ENCODE peak calls at places on chromosomes 6 and 20, in ten cellular contexts. C is PC-3, R is choroid plexus epithelial cell, N is left ventricle myocardium inferior, G is mucosa of descending colon, E is IMR-90, Y is AG10803, U is aorta, B is A549, L is AG04449. Z is an unnamed sample.

GRCh38 chr6:1958257-1958656 is 287.1 kb downstream of the GMDS start:
- DNase-seq in G (no peak), C (no peak), N (no peak), B (no peak), Y (no peak), R (no peak), U (no peak), E (no peak), L (no peak), Z (no peak)

GRCh38 chr20:15917333-15917732 is 655.9 kb downstream of the KIF16B start:
- DNase-seq in R (no peak), C (peak), E (no peak), N (no peak), B (no peak), U (no peak), L (no peak), Y (no peak), G (no peak), Z (no peak)

GRCh38 chr6:150100745-150101144 is 31.8 kb upstream of the ULBP3 start:
- DNase-seq in R (no peak), B (no peak), N (no peak), C (no peak), E (no peak), Y (no peak), U (no peak), L (no peak), G (no peak), Z (no peak)

GRCh38 chr20:43459022-43459942 is 1.6 kb downstream of the SRSF6 start:
- DNase-seq in Y (no peak), R (peak), E (peak), B (no peak), N (no peak), C (no peak), L (no peak), U (no peak), G (no peak), Z (no peak)

GRCh38 chr6:30725713-30726505 is 5.8 kb downstream of the TUBB start:
- DNase-seq in B (no peak), R (peak), U (no peak), N (no peak), Y (peak), C (peak), L (no peak), E (peak), G (no peak), Z (no peak)

GRCh38 chr20:13183005-13183404 is 38.1 kb upstream of the ISM1 start:
- DNase-seq in N (no peak), U (no peak), E (no peak), G (no peak), C (no peak), Y (no peak), B (no peak), L (no peak), R (no peak), Z (no peak)

GRCh38 chr6:154229796-154230195 is 126.8 kb downstream of the IPCEF1 start:
- DNase-seq in B (no peak), N (no peak), U (no peak), C (no peak), G (no peak), Y (no peak), R (no peak), L (no peak), E (no peak), Z (no peak)

GRCh38 chr6:167416676-167417430 is 92.0 kb downstream of the TTLL2 start:
- DNase-seq in E (no peak), C (no peak), R (no peak), G (no peak), Y (no peak), B (no peak), U (no peak), N (no peak), L (no peak), Z (no peak)

GRCh38 chr6:113591896-113592827 is 265.0 kb upstream of the MARCKS start:
- DNase-seq in B (no peak), E (peak), U (no peak), C (no peak), R (peak), Y (peak), G (no peak), N (no peak), L (no peak), Z (no peak)

GRCh38 chr6:141877275-141877983 is 255.3 kb upstream of the GJE1 start:
- DNase-seq in G (no peak), U (no peak), B (no peak), Y (no peak), C (no peak), E (peak), N (no peak), R (peak), L (no peak), Z (no peak)

GRCh38 chr6:158660331-158660730 is 10.5 kb downstream of the SYTL3 start:
- DNase-seq in U (no peak), N (no peak), B (peak), C (peak), Y (peak), L (no peak), E (no peak), R (peak), G (peak), Z (no peak)

GRCh38 chr6:2523061-2523460 is 227.7 kb downstream of the MYLK4 start:
- DNase-seq in G (no peak), C (no peak), E (no peak), Y (no peak), B (no peak), U (no peak), N (no peak), L (no peak), R (no peak), Z (no peak)

GRCh38 chr6:141313986-141314385 is 818.7 kb upstream of the GJE1 start:
- DNase-seq in G (no peak), L (no peak), B (no peak), R (no peak), U (no peak), N (no peak), C (no peak), Y (no peak), E (no peak), Z (no peak)

GRCh38 chr6:122381494-122382083 is 17.9 kb upstream of the HSF2 start:
- DNase-seq in B (peak), E (peak), Y (peak), G (no peak), R (peak), L (peak), C (peak), N (peak), U (peak), Z (peak)

GRCh38 chr6:56850618-56851017 is 104.3 kb upstream of the BEND6 start:
- DNase-seq in U (no peak), Y (no peak), B (no peak), N (no peak), R (no peak), L (no peak), E (no peak), C (no peak), G (no peak), Z (no peak)

GRCh38 chr20:59190509-59190908 is 26.9 kb downstream of the ZNF831 start:
- DNase-seq in N (no peak), G (no peak), Y (no peak), U (no peak), R (no peak), E (no peak), C (no peak), L (no peak), B (no peak), Z (no peak)

GRCh38 chr6:1995521-1996110 is 249.8 kb downstream of the GMDS start:
- DNase-seq in L (no peak), N (no peak), R (no peak), Y (peak), E (peak), C (no peak), B (no peak), U (no peak), G (no peak), Z (peak)

GRCh38 chr6:155954149-155954548 is 498.5 kb upstream of the NOX3 start:
- DNase-seq in L (no peak), Y (no peak), G (no peak), U (no peak), R (no peak), N (no peak), B (no peak), C (no peak), E (no peak), Z (no peak)

GRCh38 chr20:4068708-4069107 is 53.4 kb upstream of the RNF24 start:
- DNase-seq in Y (no peak), U (no peak), N (no peak), R (peak), G (peak), B (no peak), C (peak), E (no peak), L (no peak), Z (no peak)

GRCh38 chr6:154432533-154433476 is 76.2 kb upstream of the IPCEF1 start:
- DNase-seq in B (no peak), L (no peak), Y (no peak), R (peak), C (no peak), G (no peak), U (no peak), E (no peak), N (no peak), Z (no peak)

GRCh38 chr20:44743080-44743701 is 2.5 kb upstream of the KCNK15 start:
- DNase-seq in B (no peak), N (no peak), E (no peak), L (no peak), R (no peak), Y (no peak), C (no peak), G (no peak), U (no peak), Z (no peak)

GRCh38 chr6:55182016-55182650 is 7.8 kb downstream of the HCRTR2 start:
- DNase-seq in R (no peak), G (no peak), B (no peak), Y (peak), N (no peak), L (no peak), C (no peak), E (no peak), U (no peak), Z (no peak)

GRCh38 chr6:109834595-109835437 is 143.3 kb upstream of the GPR6 start:
- DNase-seq in B (no peak), L (no peak), Y (no peak), E (no peak), C (no peak), N (no peak), G (no peak), U (no peak), R (no peak), Z (no peak)

GRCh38 chr6:49787176-49787575 is at the start of gene PGK2:
- DNase-seq in R (no peak), C (peak), G (no peak), B (no peak), U (no peak), Y (no peak), N (no peak), E (no peak), L (no peak), Z (no peak)

GRCh38 chr6:126339796-126340750 is at the start of gene CENPW:
- DNase-seq in L (peak), Y (peak), E (peak), U (peak), B (peak), G (peak), N (peak), R (peak), C (peak), Z (peak)

GRCh38 chr6:431986-432385 is 40.4 kb downstream of the IRF4 start:
- DNase-seq in R (no peak), Y (no peak), C (no peak), E (no peak), U (no peak), B (no peak), G (no peak), N (no peak), L (no peak), Z (no peak)

GRCh38 chr6:37784585-37784967 is 35.0 kb upstream of the ZFAND3 start:
- DNase-seq in N (no peak), L (no peak), U (no peak), Y (no peak), E (no peak), R (no peak), C (no peak), B (no peak), G (no peak), Z (no peak)

GRCh38 chr6:153016846-153017245 is 14.3 kb upstream of the MTRF1L start:
- DNase-seq in U (no peak), N (no peak), C (no peak), G (no peak), L (no peak), E (no peak), B (no peak), Y (no peak), R (no peak), Z (no peak)

GRCh38 chr6:3406928-3407809 is 49.7 kb downstream of the SLC22A23 start:
- DNase-seq in R (no peak), Y (no peak), C (peak), U (no peak), B (no peak), L (no peak), G (no peak), E (no peak), N (no peak), Z (no peak)

GRCh38 chr20:50126662-50127061 is 13.7 kb upstream of the UBE2V1 start:
- DNase-seq in E (no peak), L (no peak), R (no peak), G (peak), Y (no peak), B (no peak), C (no peak), U (no peak), N (no peak), Z (no peak)

GRCh38 chr6:5656226-5656625 is 350.5 kb downstream of the NRN1 start:
- DNase-seq in C (no peak), G (no peak), R (no peak), Y (no peak), N (no peak), L (no peak), E (no peak), U (no peak), B (no peak), Z (no peak)

GRCh38 chr6:161444464-161444863 is 170.6 kb upstream of the AGPAT4 start:
- DNase-seq in L (no peak), C (no peak), N (no peak), E (peak), R (peak), G (no peak), Y (peak), U (peak), B (no peak), Z (no peak)

GRCh38 chr6:33589366-33589722 is 9.3 kb upstream of the BAK1 start:
- DNase-seq in E (no peak), Y (no peak), C (no peak), R (no peak), U (no peak), B (no peak), L (no peak), N (no peak), G (no peak), Z (no peak)

GRCh38 chr6:3808759-3809514 is 40.2 kb upstream of the FAM50B start:
- DNase-seq in E (peak), B (peak), R (peak), G (no peak), Y (peak), C (peak), N (peak), U (peak), L (peak), Z (peak)

GRCh38 chr6:75631847-75632246 is 30.2 kb downstream of the SENP6 start:
- DNase-seq in C (no peak), Y (no peak), G (no peak), U (no peak), E (no peak), L (no peak), R (no peak), B (no peak), N (no peak), Z (no peak)

GRCh38 chr6:160273196-160273595 is 14.6 kb upstream of the SLC22A2 start:
- DNase-seq in N (no peak), C (peak), R (no peak), U (no peak), E (no peak), G (no peak), L (no peak), Y (no peak), B (no peak), Z (no peak)

GRCh38 chr6:90406957-90407356 is 110.3 kb upstream of the BACH2 start:
- DNase-seq in L (no peak), E (peak), B (no peak), Y (no peak), C (peak), R (peak), N (no peak), G (no peak), U (no peak), Z (no peak)

DNA sequence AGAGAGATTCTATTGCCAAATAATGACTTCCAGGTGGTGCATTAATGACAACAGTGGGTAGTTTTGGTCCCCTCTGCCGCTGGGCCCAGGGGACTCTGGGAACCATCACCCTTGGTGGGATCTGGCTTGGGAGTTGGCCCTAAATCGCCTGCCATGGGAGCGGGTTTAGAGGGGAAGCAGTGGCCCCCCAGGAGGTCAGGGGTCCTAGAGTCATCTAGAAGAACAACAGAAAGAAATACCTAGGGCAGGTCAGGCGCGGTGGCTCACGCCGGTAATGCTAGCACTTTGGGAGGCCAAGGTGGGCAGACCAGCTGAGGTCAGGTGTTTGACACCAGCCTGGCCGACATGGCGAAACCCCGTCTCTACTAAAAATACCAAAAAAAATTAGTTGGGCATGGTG is 17.8 kb upstream of the ARFGEF2 start:
- DNase-seq in E (no peak), B (no peak), L (no peak), R (no peak), N (no peak), G (no peak), U (no peak), C (no peak), Y (no peak), Z (no peak)
- H3K4me3 ChIP-seq in E (no peak), B (no peak), L (no peak), R (no peak), N (no peak), G (no peak), U (no peak), C (no peak), Y (no peak), Z (no peak)

DNA sequence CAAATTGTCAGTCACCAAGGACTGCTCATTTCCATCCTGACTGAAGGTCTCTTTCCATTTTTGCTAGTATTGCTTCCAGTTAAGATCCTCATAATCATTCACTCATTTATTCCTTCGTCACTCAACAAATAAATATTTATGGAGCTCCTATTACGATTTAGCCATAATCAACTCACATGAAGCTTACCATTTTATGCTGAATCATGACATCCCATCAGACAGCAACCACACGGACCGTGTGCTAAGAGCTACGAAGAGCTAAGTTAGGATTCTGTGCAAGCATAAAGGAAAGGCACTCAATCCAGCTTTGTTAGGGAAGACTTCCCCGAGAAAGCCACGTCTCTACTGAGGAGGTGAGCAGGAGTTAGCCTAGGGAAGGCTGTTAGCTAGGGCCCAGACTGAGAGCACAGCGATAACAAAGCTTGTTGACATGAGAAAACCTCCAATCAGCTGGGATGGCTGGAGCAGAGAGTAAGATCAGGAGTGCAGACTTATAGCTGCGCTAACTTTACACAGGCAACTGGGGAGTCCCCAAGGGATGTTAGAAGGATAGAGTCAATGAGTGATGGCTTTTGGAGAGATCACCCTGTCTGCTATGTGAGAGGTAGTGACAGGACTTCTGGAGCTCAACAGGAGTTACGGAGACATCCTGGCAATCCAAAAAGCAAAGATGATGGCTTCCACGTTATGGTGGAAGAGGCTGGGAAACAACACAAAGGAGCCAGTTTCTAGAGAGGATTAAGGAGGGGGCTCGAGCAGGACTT is 2.6 kb upstream of the GID8 start:
- DNase-seq in G (no peak), N (no peak), Y (no peak), R (no peak), U (no peak), L (no peak), E (no peak), C (no peak), B (no peak), Z (no peak)
- H3K4me3 ChIP-seq in G (no peak), N (peak), Y (no peak), R (no peak), U (no peak), L (no peak), E (no peak), C (peak), B (no peak), Z (no peak)

DNA sequence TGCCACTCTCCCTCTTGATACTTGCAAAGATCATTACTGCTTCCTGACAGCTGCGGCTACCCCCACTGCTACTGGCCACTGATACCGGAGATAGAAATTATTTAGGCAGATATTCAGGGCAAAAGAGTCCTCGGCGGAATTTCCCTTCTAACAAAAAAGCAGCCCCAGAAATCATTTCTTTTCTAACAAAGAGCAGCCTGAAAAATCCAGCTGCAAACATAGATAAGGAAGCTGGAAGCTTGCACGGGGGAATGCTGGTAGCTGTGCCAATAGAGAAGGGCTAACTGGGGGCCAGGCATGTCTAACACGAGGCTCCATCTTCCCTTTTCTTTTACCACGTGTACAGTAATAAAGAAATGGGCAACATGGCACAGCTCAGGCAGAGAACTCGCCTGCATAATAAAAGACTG is 6.2 kb downstream of the TP53RK start:
- DNase-seq in U (no peak), C (no peak), R (no peak), B (no peak), E (no peak), N (no peak), L (no peak), G (no peak), Y (no peak), Z (no peak)
- H3K4me3 ChIP-seq in U (no peak), C (no peak), R (peak), B (no peak), E (no peak), N (peak), L (peak), G (no peak), Y (peak), Z (peak)

DNA sequence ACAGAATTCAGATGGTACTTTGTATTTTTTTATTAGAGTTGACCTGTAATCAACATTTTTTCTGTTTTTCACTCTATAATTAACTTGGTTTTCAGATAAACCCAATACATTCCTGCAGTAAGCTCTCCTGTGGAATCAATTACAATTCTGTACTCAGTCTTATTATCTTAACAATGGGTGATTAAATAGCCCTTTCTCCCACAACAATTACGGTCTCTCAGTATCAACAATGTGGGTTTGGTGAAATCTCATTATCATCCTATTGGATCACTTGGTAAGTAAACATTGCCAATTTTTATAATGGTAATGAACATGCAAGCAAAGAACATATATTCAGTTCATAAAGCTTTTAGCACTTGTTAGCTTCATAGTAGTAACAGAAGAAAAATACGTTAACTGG is 438.9 kb upstream of the EPHA7 start:
- DNase-seq in C (no peak), E (no peak), Y (no peak), N (no peak), R (no peak), U (no peak), G (no peak), L (no peak), B (no peak), Z (no peak)
- H3K4me3 ChIP-seq in C (no peak), E (no peak), Y (no peak), N (no peak), R (no peak), U (no peak), G (no peak), L (no peak), B (no peak), Z (no peak)

Z was measured in AG04450.